ENCODE peak calls at places on chromosomes 5 and 9, in nine cellular contexts. One of them, this sample, is unnamed.

GRCh38 chr5:129097498-129098296 is 3.1 kb downstream of the ISOC1 start:
- DNase-seq in Calu3: no peak
- DNase-seq in naive thymus-derived CD4-positive, alpha-beta T cell: no peak
- DNase-seq in naive B cell: no peak
- DNase-seq in SW 1271: no peak
- DNase-seq in AG04449: no peak
- DNase-seq in body of pancreas: no peak
- DNase-seq in HT-29: no peak
- DNase-seq in GM23338: no peak
- DNase-seq in this sample: peak

GRCh38 chr9:137643921-137644320 is 25.1 kb downstream of the EHMT1 start:
- DNase-seq in Calu3: no peak
- DNase-seq in naive thymus-derived CD4-positive, alpha-beta T cell: no peak
- DNase-seq in naive B cell: no peak
- DNase-seq in SW 1271: no peak
- DNase-seq in AG04449: no peak
- DNase-seq in body of pancreas: no peak
- DNase-seq in HT-29: no peak
- DNase-seq in GM23338: no peak
- DNase-seq in this sample: no peak

GRCh38 chr5:168591302-168592013 is 12.3 kb upstream of the PANK3 start:
- DNase-seq in Calu3: no peak
- DNase-seq in naive thymus-derived CD4-positive, alpha-beta T cell: no peak
- DNase-seq in naive B cell: no peak
- DNase-seq in SW 1271: no peak
- DNase-seq in AG04449: no peak
- DNase-seq in body of pancreas: no peak
- DNase-seq in HT-29: peak
- DNase-seq in GM23338: no peak
- DNase-seq in this sample: no peak

GRCh38 chr5:179259731-179260323 is 85.4 kb downstream of the ADAMTS2 start:
- DNase-seq in Calu3: no peak
- DNase-seq in naive thymus-derived CD4-positive, alpha-beta T cell: no peak
- DNase-seq in naive B cell: no peak
- DNase-seq in SW 1271: no peak
- DNase-seq in AG04449: no peak
- DNase-seq in body of pancreas: no peak
- DNase-seq in HT-29: no peak
- DNase-seq in GM23338: no peak
- DNase-seq in this sample: no peak

GRCh38 chr9:18947772-18948391 is 85.1 kb downstream of the SAXO1 start:
- DNase-seq in Calu3: no peak
- DNase-seq in naive thymus-derived CD4-positive, alpha-beta T cell: no peak
- DNase-seq in naive B cell: no peak
- DNase-seq in SW 1271: no peak
- DNase-seq in AG04449: no peak
- DNase-seq in body of pancreas: no peak
- DNase-seq in HT-29: no peak
- DNase-seq in GM23338: no peak
- DNase-seq in this sample: no peak

GRCh38 chr5:56817306-56817986 is 2.1 kb downstream of the MAP3K1 start:
- DNase-seq in Calu3: no peak
- DNase-seq in naive thymus-derived CD4-positive, alpha-beta T cell: no peak
- DNase-seq in naive B cell: no peak
- DNase-seq in SW 1271: no peak
- DNase-seq in AG04449: no peak
- DNase-seq in body of pancreas: no peak
- DNase-seq in HT-29: peak
- DNase-seq in GM23338: no peak
- DNase-seq in this sample: no peak

GRCh38 chr5:39998518-39998917 is 573.7 kb upstream of the DAB2 start:
- DNase-seq in Calu3: no peak
- DNase-seq in naive thymus-derived CD4-positive, alpha-beta T cell: no peak
- DNase-seq in naive B cell: no peak
- DNase-seq in SW 1271: no peak
- DNase-seq in AG04449: no peak
- DNase-seq in body of pancreas: no peak
- DNase-seq in HT-29: no peak
- DNase-seq in GM23338: no peak
- DNase-seq in this sample: no peak

GRCh38 chr5:178388381-178389030 is 155.9 kb upstream of the PHYKPL start:
- DNase-seq in Calu3: no peak
- DNase-seq in naive thymus-derived CD4-positive, alpha-beta T cell: no peak
- DNase-seq in naive B cell: no peak
- DNase-seq in SW 1271: no peak
- DNase-seq in AG04449: no peak
- DNase-seq in body of pancreas: no peak
- DNase-seq in HT-29: no peak
- DNase-seq in GM23338: no peak
- DNase-seq in this sample: no peak

GRCh38 chr5:172694061-172694460 is 53.0 kb downstream of the NEURL1B start:
- DNase-seq in Calu3: no peak
- DNase-seq in naive thymus-derived CD4-positive, alpha-beta T cell: no peak
- DNase-seq in naive B cell: no peak
- DNase-seq in SW 1271: no peak
- DNase-seq in AG04449: no peak
- DNase-seq in body of pancreas: no peak
- DNase-seq in HT-29: no peak
- DNase-seq in GM23338: no peak
- DNase-seq in this sample: no peak